ENCODE peak calls at places on chromosomes 5 and 9, in five cellular contexts. U, G, C, Y and K are unnamed samples.

GRCh38 chr5:77960305-77960704 is 184.2 kb upstream of the TBCA start:
- DNase-seq in U (no peak), G (no peak), C (no peak), Y (no peak), K (no peak)

GRCh38 chr5:63262191-63262981 is 683.8 kb downstream of the LRRC70 start:
- DNase-seq in U (no peak), G (peak; percentile 85), C (no peak), Y (no peak), K (peak; percentile 64)

GRCh38 chr9:137367506-137368430 is 55.2 kb downstream of the EXD3 start:
- DNase-seq in U (no peak), G (no peak), C (no peak), Y (no peak), K (no peak)

GRCh38 chr9:93300585-93301081 is 116.7 kb downstream of the WNK2 start:
- DNase-seq in U (no peak), G (no peak), C (no peak), Y (no peak), K (no peak)

GRCh38 chr9:20319241-20319640 is 303.1 kb downstream of the MLLT3 start:
- DNase-seq in U (no peak), G (no peak), C (no peak), Y (no peak), K (no peak)

GRCh38 chr5:81724108-81724507 is 26.8 kb downstream of the SSBP2 start:
- DNase-seq in U (no peak), G (no peak), C (no peak), Y (no peak), K (no peak)

GRCh38 chr5:26761040-26761439 is 277.3 kb downstream of the CDH9 start:
- DNase-seq in U (no peak), G (no peak), C (no peak), Y (no peak), K (no peak)

GRCh38 chr5:5591567-5591966 is 169.1 kb downstream of the ICE1 start:
- DNase-seq in U (no peak), G (no peak), C (no peak), Y (no peak), K (no peak)

GRCh38 chr9:118785456-118785855 is 583.8 kb downstream of the BRINP1 start:
- DNase-seq in U (no peak), G (no peak), C (no peak), Y (no peak), K (no peak)

GRCh38 chr5:162852145-162852544 is 585.2 kb upstream of the CCNG1 start:
- DNase-seq in U (no peak), G (no peak), C (no peak), Y (peak; percentile 2), K (peak; percentile 32)

GRCh38 chr9:93898502-93899426 is 56.4 kb downstream of the BARX1 start:
- DNase-seq in U (no peak), G (no peak), C (no peak), Y (no peak), K (no peak)

GRCh38 chr9:92245005-92245797 is 48.3 kb downstream of the IARS1 start:
- DNase-seq in U (no peak), G (peak; percentile 76), C (no peak), Y (no peak), K (peak; percentile 45)

GRCh38 chr9:75664597-75664996 is 225.9 kb upstream of the PCSK5 start:
- DNase-seq in U (no peak), G (no peak), C (no peak), Y (no peak), K (no peak)

GRCh38 chr9:7089794-7090193 is 332.0 kb downstream of the KDM4C start:
- DNase-seq in U (no peak), G (no peak), C (no peak), Y (no peak), K (no peak)

GRCh38 chr9:7085357-7085756 is 327.6 kb downstream of the KDM4C start:
- DNase-seq in U (no peak), G (no peak), C (no peak), Y (no peak), K (no peak)

GRCh38 chr9:7086389-7086788 is 328.6 kb downstream of the KDM4C start:
- DNase-seq in U (no peak), G (no peak), C (no peak), Y (no peak), K (no peak)

GRCh38 chr9:7089391-7089790 is 331.6 kb downstream of the KDM4C start:
- DNase-seq in U (no peak), G (no peak), C (no peak), Y (no peak), K (no peak)

GRCh38 chr9:7088598-7088997 is 330.8 kb downstream of the KDM4C start:
- DNase-seq in U (no peak), G (no peak), C (no peak), Y (no peak), K (no peak)
- H3K36me3 ChIP-seq in U (no peaks in the 10 kb centered on the region), G (no peaks in the 10 kb centered on the region), C (no peaks in the 10 kb centered on the region), Y (no peaks in the 10 kb centered on the region), K (no peaks in the 10 kb centered on the region)

GRCh38 chr9:81874228-81874627 is 54.0 kb upstream of the SPATA31D4 start:
- DNase-seq in U (no peak), G (no peak), C (no peak), Y (no peak), K (no peak)

GRCh38 chr9:81874926-81875325 is 53.3 kb upstream of the SPATA31D4 start:
- DNase-seq in U (no peak), G (peak; percentile 87), C (no peak), Y (no peak), K (peak; percentile 43)

GRCh38 chr9:81877047-81877446 is 51.2 kb upstream of the SPATA31D4 start:
- DNase-seq in U (no peak), G (no peak), C (no peak), Y (no peak), K (no peak)

GRCh38 chr9:81878530-81878929 is 49.7 kb upstream of the SPATA31D4 start:
- DNase-seq in U (no peak), G (no peak), C (no peak), Y (no peak), K (no peak)

DNA sequence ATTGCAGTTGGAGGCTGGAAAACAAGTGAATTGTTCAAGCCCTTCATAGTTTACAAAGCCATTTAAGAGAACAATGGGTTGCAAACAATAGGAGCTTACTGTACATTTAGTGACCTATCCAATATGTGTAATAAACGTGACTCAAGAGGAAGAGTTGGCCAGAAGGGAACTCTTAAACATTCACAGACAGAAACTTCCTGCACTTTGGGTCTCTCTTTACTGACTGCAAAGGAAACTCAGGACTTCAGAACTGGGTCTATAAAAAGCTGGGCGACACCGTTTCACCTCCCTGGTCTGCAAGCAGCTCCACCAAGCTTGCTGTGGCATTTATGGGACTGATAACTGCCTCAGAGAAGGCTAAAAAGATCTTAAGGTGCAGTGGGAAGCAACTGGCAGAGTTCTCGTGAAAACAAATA is 48.7 kb upstream of the SPATA31D4 start:
- DNase-seq in U (no peak), G (no peak), C (no peak), Y (no peak), K (peak; percentile 59)
- H2AFZ ChIP-seq in U (no peak overlapping the region), G (no peak overlapping the region), C (no peak overlapping the region), Y (peak overlapping the region; percentile 87), K (peak overlapping the region; percentile 26)

DNA sequence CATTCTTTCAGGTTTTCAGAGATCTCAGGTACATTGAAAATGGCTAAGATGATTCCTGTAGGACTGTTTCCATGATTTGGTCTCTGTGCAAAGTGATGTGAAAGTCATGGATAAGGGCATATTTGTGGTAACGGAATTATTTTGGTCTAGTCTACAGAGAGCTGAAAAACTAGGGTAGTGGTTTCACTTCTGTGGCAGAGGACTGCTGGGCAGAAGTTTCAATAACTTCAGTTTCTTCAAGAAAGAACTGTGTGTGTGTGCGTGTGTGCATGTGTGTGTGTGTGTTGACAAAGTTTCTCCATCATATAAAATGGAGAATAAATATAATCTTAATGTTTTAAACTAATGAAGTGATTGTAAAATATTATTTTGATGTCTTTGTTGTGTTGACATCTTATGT is 4.3 kb downstream of the CNOT8 start:
- DNase-seq in U (peak; percentile 76), G (no peak), C (no peak), Y (no peak), K (no peak)
- H3K36me3 ChIP-seq in U (peaks cover 17% of the 10 kb centered on the region), G (peaks cover 4% of the 10 kb centered on the region), C (peaks cover 81% of the 10 kb centered on the region), Y (peaks cover 28% of the 10 kb centered on the region), K (no peaks in the 10 kb centered on the region)

DNA sequence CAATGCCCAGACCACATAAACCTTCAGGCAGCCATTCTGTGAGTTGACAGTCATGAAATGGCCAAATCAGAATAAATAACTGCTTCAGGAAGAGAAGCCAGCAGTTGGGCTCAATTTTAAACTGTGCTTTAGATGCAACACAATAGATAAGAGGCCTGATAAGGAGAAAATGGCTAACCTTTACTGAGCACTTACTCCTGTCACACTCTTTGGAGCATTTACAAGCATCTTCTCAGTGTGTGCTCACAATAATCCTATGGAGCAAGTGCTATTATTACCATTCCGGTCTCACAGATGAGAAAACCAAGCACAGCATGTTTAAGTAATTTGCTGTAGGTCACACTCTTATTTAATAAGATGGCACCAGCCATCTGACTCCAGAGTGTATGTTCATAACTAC is 11.5 kb upstream of the SH3RF2 start:
- DNase-seq in U (no peak), G (no peak), C (no peak), Y (no peak), K (no peak)
- H2AFZ ChIP-seq in U (no peak overlapping the region), G (no peak overlapping the region), C (no peak overlapping the region), Y (no peak overlapping the region), K (no peak overlapping the region)

GRCh38 chr9:130873966-130874365 is 22.6 kb downstream of the QRFP start:
- DNase-seq in U (no peak), G (no peak), C (no peak), Y (no peak), K (no peak)

GRCh38 chr9:130872912-130873503 is 23.6 kb downstream of the QRFP start:
- DNase-seq in U (no peak), G (no peak), C (no peak), Y (no peak), K (no peak)

GRCh38 chr9:130872058-130872453 is 24.6 kb downstream of the QRFP start:
- DNase-seq in U (no peak), G (no peak), C (no peak), Y (no peak), K (no peak)

GRCh38 chr9:130871395-130872057 is 25.1 kb downstream of the QRFP start:
- DNase-seq in U (no peak), G (no peak), C (no peak), Y (no peak), K (no peak)

DNA sequence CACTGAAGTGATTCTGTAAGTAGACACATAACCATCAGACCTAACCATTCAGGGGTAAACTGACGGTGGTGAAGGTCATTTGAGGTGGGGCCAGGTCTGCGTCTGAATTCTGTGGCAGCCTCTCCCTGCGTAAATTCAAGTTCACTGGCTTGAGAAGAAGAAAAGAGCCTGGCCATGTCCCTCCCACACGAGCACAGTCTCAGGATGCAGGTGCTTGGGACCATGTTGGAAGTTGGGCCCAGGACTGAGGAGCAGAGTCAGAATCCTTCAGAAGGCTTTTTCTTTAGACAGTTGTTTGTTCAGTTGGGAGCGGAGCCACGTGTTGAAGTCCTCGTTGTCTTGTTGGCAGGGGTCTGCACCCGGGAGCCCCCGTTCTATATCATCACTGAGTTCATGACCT is 24.1 kb downstream of the QRFP start:
- DNase-seq in U (no peak), G (no peak), C (no peak), Y (no peak), K (no peak)
- H3K36me3 ChIP-seq in U (no peaks in the 10 kb centered on the region), G (peaks cover 31% of the 10 kb centered on the region), C (peaks cover 10% of the 10 kb centered on the region), Y (peaks cover 34% of the 10 kb centered on the region), K (peaks cover 5% of the 10 kb centered on the region)

DNA sequence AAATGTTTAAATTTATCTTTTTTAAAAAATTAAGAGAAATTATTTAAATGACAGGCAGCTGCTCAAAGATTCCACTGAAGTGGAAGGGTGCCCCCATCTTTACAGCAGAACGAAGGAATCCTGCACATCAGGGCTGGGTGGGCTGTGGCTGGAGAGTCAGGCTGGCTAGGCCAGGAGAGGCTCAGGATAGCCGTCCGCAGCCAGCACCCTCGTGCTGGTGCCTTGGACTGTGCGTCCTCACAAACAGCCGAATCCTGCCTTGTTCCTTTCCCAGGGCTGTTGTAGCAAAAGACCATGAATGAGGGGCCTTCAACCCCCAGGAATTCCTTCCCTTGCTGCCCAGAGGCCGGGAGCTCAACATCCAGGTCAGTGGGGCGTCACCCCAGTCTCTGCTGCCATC is 64.6 kb upstream of the FCN1 start:
- DNase-seq in U (no peak), G (no peak), C (no peak), Y (no peak), K (no peak)
- H2AFZ ChIP-seq in U (no peak overlapping the region), G (no peak overlapping the region), C (no peak overlapping the region), Y (peak overlapping the region; percentile 91), K (no peak overlapping the region)